ENCODE peak calls at places on chromosomes 4 and X, in five cellular contexts. C, J, P, T and H are unnamed samples.

GRCh38 chr4:184911310-184911709 is 85.5 kb upstream of the ACSL1 start:
- DNase-seq in C (no peak), J (peak; percentile 23), T (no peak), P (no peak), H (no peak)

GRCh38 chr4:122992111-122992510 is 69.7 kb upstream of the NUDT6 start:
- DNase-seq in T (no peak), P (no peak), J (no peak), C (no peak), H (no peak)

GRCh38 chrX:129433461-129433860 is 89.8 kb downstream of the SMARCA1 start:
- DNase-seq in J (no peak), C (no peak), T (no peak), P (no peak), H (no peak)

GRCh38 chr4:180116840-180117239 is 2126.4 kb upstream of the TENM3 start:
- DNase-seq in P (no peak), C (no peak), T (no peak), J (no peak), H (no peak)

GRCh38 chrX:318068-318738 is 393 bp downstream of the GTPBP6 start:
- DNase-seq in P (peak; percentile 99), J (peak; percentile 97), C (peak; percentile 99), T (peak; percentile 98), H (peak; percentile 99)

GRCh38 chrX:47643926-47644325 is 6.4 kb downstream of the ELK1 start:
- DNase-seq in C (no peak), P (no peak), T (no peak), J (no peak), H (no peak)

GRCh38 chr4:76898949-76899640 is 1.2 kb upstream of the SOWAHB start:
- DNase-seq in J (no peak), T (no peak), P (no peak), C (no peak), H (no peak)

GRCh38 chr4:17511041-17511949 is 595 bp downstream of the QDPR start:
- DNase-seq in T (peak; percentile 90), C (no peak), P (peak; percentile 55), J (peak; percentile 15), H (peak; percentile 85)

GRCh38 chrX:108735680-108736508 is 469 bp downstream of the IRS4 start:
- DNase-seq in J (no peak), P (no peak), C (no peak), T (no peak), H (no peak)

GRCh38 chr4:48311896-48312295 is 29.4 kb upstream of the SLAIN2 start:
- DNase-seq in T (no peak), P (no peak), C (no peak), J (no peak), H (no peak)

GRCh38 chrX:17967888-17968287 is 106.8 kb upstream of the RAI2 start:
- DNase-seq in P (peak; percentile 55), C (no peak), J (no peak), T (peak; percentile 65), H (no peak)

DNA sequence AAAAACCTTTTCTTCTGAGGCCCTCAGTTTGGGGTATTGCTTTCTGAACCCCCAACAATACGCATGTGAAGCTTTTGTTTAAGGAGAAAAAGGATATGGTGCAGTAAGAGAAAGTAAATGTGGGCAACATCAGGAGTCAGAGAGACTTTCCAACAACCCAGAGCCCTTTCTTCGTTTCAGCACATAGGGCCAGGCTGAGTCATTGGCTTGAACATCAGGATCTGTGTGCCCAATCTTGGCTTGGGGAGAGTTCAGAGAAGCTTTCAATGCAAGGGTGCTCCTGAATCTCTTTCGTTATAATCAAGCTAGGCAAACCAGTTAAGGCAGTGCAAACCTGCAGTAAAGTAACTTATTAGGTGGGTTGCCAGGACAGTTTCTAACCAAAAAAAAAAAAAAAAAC is 191.2 kb downstream of the FRMPD4 start:
- DNase-seq in P (no peak), J (no peak), T (no peak), C (no peak), H (no peak)
- TF ChIP-seq POLR2A in P (no peak), J (no peak), T (no peak), C (no peak), H (no peak)

DNA sequence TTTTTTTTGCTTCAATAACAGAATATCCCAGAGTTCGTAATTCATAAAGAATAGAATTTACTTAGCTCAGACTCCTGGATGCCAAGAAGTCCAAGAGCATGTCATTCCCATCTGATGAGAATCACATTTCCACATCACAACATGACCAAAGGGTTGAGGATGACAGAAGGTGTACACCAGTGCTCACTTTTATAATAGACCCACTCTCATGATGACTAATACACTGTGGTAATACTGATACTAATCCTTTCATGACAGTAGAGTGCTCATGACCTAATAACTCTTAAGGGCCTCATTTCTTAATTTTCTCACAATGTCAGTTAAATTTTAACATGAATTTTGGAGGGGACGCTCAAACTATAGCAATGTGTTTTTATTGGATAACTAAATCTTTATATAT is 69.2 kb downstream of the ZNF732 start:
- DNase-seq in P (no peak), C (no peak), J (no peak), T (no peak), H (no peak)
- H3K9me3 ChIP-seq in P (no peaks in the 10 kb centered on the region), C (peaks cover 5% of the 10 kb centered on the region), J (no peaks in the 10 kb centered on the region), T (no peaks in the 10 kb centered on the region), H (no peaks in the 10 kb centered on the region)

GRCh38 chr4:24583451-24584174 is 741 bp downstream of the DHX15 start:
- DNase-seq in T (peak; percentile 56), J (peak; percentile 26), P (peak; percentile 43), C (peak; percentile 3), H (peak; percentile 80)

GRCh38 chr4:24582235-24582863 is 2.0 kb downstream of the DHX15 start:
- DNase-seq in C (no peak), T (no peak), J (no peak), P (no peak), H (no peak)

GRCh38 chr4:24589448-24589847 is 5.1 kb upstream of the DHX15 start:
- DNase-seq in P (no peak), T (no peak), C (no peak), J (no peak), H (no peak)

GRCh38 chr4:24588216-24588954 is 4.0 kb upstream of the DHX15 start:
- DNase-seq in T (no peak), P (no peak), J (no peak), C (no peak), H (no peak)

DNA sequence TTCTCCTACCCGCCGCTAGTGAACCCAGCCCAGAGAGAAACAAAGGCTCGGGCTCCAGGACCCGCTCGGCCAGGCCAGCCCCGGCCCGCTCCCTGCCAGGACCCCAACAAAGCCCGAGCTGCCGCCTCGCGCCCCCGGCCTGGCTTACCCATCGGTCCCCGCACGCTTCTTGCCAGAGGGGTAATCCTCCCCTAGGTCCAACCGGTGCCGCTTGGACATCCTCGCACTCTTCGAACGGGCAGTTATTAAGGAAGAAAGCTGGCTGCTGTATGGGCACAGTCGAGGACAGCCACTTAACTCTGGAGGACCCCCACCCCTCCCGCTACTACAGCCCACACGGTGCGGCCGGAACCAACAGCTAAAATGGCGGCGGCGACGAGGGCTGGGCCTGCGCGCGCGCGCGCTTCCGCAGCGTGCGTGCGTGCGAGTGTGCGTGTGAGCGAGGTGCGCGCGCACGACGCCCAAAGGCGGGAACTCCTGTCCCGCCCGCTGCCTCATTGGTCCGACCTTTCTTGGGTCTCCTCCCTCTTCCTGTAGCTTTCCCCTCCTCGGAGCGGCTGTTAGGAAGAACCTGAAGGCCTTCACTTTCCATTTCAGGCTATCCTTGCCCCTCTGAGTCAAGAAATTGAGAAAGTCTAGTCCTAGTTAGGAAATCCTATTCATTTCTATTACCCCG is at the start of gene DHX15:
- DNase-seq in T (peak; percentile 97), C (peak; percentile 95), P (peak; percentile 98), J (peak; percentile 95), H (peak; percentile 98)
- TF ChIP-seq POLR2A in T (peak; percentile 65), C (peak; percentile 96), P (peak; percentile 85), J (peak; percentile 83), H (peak; percentile 59)

GRCh38 chr4:175054980-175055379 is 136.8 kb downstream of the ADAM29 start:
- DNase-seq in C (peak; percentile 50), J (no peak), P (no peak), T (no peak), H (no peak)
- H3K9me3 ChIP-seq in C (no peaks in the 10 kb centered on the region), J (no peaks in the 10 kb centered on the region), P (no peaks in the 10 kb centered on the region), T (no peaks in the 10 kb centered on the region), H (no peaks in the 10 kb centered on the region)

DNA sequence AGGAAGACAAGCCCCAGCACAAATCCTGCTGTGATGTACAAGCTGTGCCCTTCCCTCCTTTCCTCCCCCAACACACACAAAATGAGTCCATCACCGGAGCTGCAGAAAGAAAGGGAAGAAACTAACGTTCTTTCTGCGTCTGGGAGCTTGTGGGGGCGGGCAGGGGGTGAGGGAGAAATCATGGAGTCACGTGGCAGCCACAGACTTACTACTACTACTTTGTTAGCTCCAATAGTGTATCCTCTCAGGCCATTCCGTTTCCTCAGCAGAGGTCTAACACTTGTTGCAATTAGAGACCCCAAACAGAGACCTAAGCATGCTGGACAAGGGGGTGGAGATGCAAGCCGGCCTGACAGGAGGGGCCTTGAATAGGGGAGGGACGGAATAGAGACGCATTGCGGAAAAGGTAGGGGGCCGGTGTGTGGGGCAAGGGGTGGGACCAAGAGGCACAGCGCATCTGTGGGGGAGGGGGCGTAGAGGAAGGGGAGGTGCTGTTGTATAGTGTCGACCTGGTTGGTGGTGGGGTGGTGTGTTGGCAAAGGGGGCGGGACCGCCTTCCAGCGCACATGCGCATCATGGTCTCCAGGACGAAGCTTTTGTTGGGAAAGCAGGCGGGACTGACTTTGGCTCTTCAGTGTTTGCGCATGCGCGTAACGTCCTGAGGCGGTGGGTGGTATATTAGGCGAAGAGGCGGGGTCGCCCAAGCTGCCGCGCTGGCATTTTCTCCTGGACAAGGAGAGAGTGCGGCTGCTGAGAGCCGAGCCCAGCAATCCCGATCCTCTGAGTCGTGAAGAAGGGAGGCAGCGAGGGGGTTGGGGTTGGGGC is at the start of gene MAGED1:
- DNase-seq in J (no peak), C (peak; percentile 90), P (peak; percentile 95), T (peak; percentile 93), H (peak; percentile 95)
- TF ChIP-seq POLR2A in J (no peak), C (peak; percentile 90), P (peak; percentile 93), T (peak; percentile 76), H (peak; percentile 59)